ENCODE peak calls at places on chromosomes 4 and X, in five cellular contexts. J, Z, Q, G and S are unnamed samples.

GRCh38 chrX:153645151-153645550 is 1.9 kb upstream of the DUSP9 start:
- DNase-seq in G (no peak), Z (no peak), J (no peak), Q (no peak), S (no peak)

GRCh38 chrX:78388663-78389062 is 61.3 kb upstream of the CYSLTR1 start:
- DNase-seq in Z (no peak), J (no peak), Q (no peak), G (no peak), S (no peak)

GRCh38 chr4:38106886-38107514 is 146.8 kb downstream of the PTTG2 start:
- DNase-seq in Z (no peak), J (no peak), G (no peak), Q (no peak), S (no peak)

GRCh38 chr4:19947349-19947748 is 304.4 kb upstream of the SLIT2 start:
- DNase-seq in G (no peak), Z (no peak), J (no peak), Q (no peak), S (no peak)

GRCh38 chr4:155952546-155952945 is 1.1 kb downstream of the CTSO start:
- DNase-seq in Q (no peak), Z (no peak), J (no peak), G (no peak), S (no peak)

GRCh38 chrX:41512394-41512793 is 65.3 kb downstream of the NYX start:
- DNase-seq in G (no peak), Z (no peak), J (no peak), Q (no peak), S (no peak)

GRCh38 chr4:89411539-89411938 is 103.9 kb upstream of the GPRIN3 start:
- DNase-seq in J (no peak), G (no peak), Z (no peak), Q (no peak), S (no peak)

GRCh38 chrX:136909119-136909705 is 28.7 kb upstream of the RBMX start:
- DNase-seq in J (peak), Q (peak), Z (peak), G (peak), S (peak)

GRCh38 chr4:96946552-96946951 is 1106.7 kb downstream of the PDHA2 start:
- DNase-seq in Z (no peak), J (no peak), G (no peak), Q (no peak), S (no peak)

GRCh38 chr4:146308951-146309350 is 94.6 kb downstream of the REELD1 start:
- DNase-seq in Q (no peak), J (no peak), G (no peak), Z (no peak), S (no peak)

GRCh38 chr4:87530868-87531267 is 1.7 kb upstream of the SPARCL1 start:
- DNase-seq in G (peak), J (peak), Z (no peak), Q (peak), S (peak)

GRCh38 chr4:87174672-87175071 is 45.7 kb downstream of the KLHL8 start:
- DNase-seq in J (no peak), G (no peak), Z (no peak), Q (no peak), S (no peak)

GRCh38 chrX:13506574-13506973 is 62.8 kb upstream of the EGFL6 start:
- DNase-seq in J (peak), Z (peak), Q (no peak), G (no peak), S (no peak)

GRCh38 chr4:608236-608635 is 17.1 kb upstream of the PDE6B start:
- DNase-seq in Z (no peak), G (no peak), Q (no peak), J (peak), S (no peak)

GRCh38 chr4:168019921-168020320 is 72.4 kb upstream of the ANXA10 start:
- DNase-seq in G (no peak), J (no peak), Z (no peak), Q (no peak), S (no peak)

GRCh38 chrX:19174401-19175025 is 52.2 kb upstream of the ADGRG2 start:
- DNase-seq in Z (peak), G (no peak), Q (peak), J (no peak), S (no peak)

GRCh38 chr4:46979283-46979682 is 14.1 kb downstream of the GABRA4 start:
- DNase-seq in Q (no peak), J (no peak), G (no peak), Z (no peak), S (no peak)

GRCh38 chr4:40723728-40724127 is 26.0 kb upstream of the NSUN7 start:
- DNase-seq in Q (no peak), Z (no peak), G (no peak), J (no peak), S (no peak)
- TF ChIP-seq EP300 in Q (no peak), Z (no peak), G (no peak), J (no peak), S (no peak)

DNA sequence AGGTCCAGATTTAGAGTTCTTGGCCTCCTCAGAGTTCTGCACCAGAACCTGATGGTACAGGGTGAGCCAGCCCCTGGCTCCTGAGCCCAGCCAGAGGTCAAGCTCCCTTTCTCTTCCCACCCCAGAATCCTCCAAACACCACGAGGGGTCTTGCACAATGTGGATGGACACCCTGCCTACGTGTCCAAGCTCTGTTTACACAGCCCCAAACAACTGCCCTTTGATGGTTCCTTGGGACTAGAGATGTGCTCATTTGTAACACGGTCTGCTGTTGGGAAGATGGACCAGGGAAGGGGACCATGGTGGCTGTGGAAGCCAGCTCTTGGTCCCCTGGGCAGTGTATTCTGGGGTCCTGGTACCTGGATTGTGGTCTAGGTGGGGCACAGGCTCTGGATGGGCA is 40.0 kb upstream of the RPS6KA3 start:
- DNase-seq in J (no peak), G (no peak), Q (no peak), Z (no peak), S (no peak)
- TF ChIP-seq EP300 in J (no peak), G (no peak), Q (no peak), Z (no peak), S (no peak)

GRCh38 chr4:151522790-151523332 is 113.9 kb downstream of the FHIP1A start:
- DNase-seq in J (no peak), Q (no peak), Z (no peak), G (no peak), S (no peak)
- TF ChIP-seq EP300 in J (no peak), Q (no peak), Z (no peak), G (no peak), S (no peak)

GRCh38 chr4:6957148-6957520 is 47.5 kb downstream of the TBC1D14 start:
- DNase-seq in G (no peak), Z (no peak), Q (no peak), J (peak), S (no peak)
- TF ChIP-seq EP300 in G (no peak), Z (no peak), Q (no peak), J (no peak), S (no peak)

GRCh38 chr4:188624370-188624769 is 485.1 kb downstream of the TRIML1 start:
- DNase-seq in Q (no peak), G (no peak), J (no peak), Z (no peak), S (no peak)

GRCh38 chr4:188619456-188620149 is 480.4 kb downstream of the TRIML1 start:
- DNase-seq in J (no peak), Q (no peak), G (no peak), Z (no peak), S (no peak)

GRCh38 chr4:188620608-188621007 is 481.4 kb downstream of the TRIML1 start:
- DNase-seq in J (no peak), Q (no peak), G (no peak), Z (no peak), S (no peak)

GRCh38 chr4:188623314-188623854 is 484.1 kb downstream of the TRIML1 start:
- DNase-seq in G (no peak), Q (no peak), Z (no peak), J (no peak), S (no peak)
- TF ChIP-seq EP300 in G (no peak), Q (no peak), Z (no peak), J (no peak), S (no peak)